ENCODE peak calls at places on chromosomes 2 and 18, in ten cellular contexts. One of them, this sample, is unnamed.

GRCh38 chr2:118492335-118492734 is 355.1 kb downstream of the EN1 start:
- DNase-seq in tibial artery: no peak
- DNase-seq in fibroblast of the aortic adventitia: peak
- DNase-seq in CD8-positive, alpha-beta memory T cell: no peak
- DNase-seq in testis: no peak
- DNase-seq in AG10803: peak
- DNase-seq in neural progenitor cell: no peak
- DNase-seq in pancreas: no peak
- DNase-seq in GM12865: peak
- DNase-seq in A549: no peak
- DNase-seq in this sample: peak

GRCh38 chr2:26251893-26252292 is 7.2 kb downstream of the HADHB start:
- DNase-seq in tibial artery: no peak
- DNase-seq in GM12865: no peak
- DNase-seq in A549: no peak
- DNase-seq in AG10803: peak
- DNase-seq in CD8-positive, alpha-beta memory T cell: no peak
- DNase-seq in testis: peak
- DNase-seq in pancreas: no peak
- DNase-seq in neural progenitor cell: no peak
- DNase-seq in fibroblast of the aortic adventitia: peak
- DNase-seq in this sample: no peak

GRCh38 chr2:10284108-10284870 is 18.4 kb upstream of the HPCAL1 start:
- DNase-seq in A549: no peak
- DNase-seq in fibroblast of the aortic adventitia: no peak
- DNase-seq in tibial artery: no peak
- DNase-seq in neural progenitor cell: no peak
- DNase-seq in GM12865: no peak
- DNase-seq in testis: no peak
- DNase-seq in AG10803: no peak
- DNase-seq in CD8-positive, alpha-beta memory T cell: peak
- DNase-seq in pancreas: no peak
- DNase-seq in this sample: no peak

GRCh38 chr2:137969418-137969765 is 5.1 kb downstream of the HNMT start:
- DNase-seq in tibial artery: no peak
- DNase-seq in neural progenitor cell: no peak
- DNase-seq in CD8-positive, alpha-beta memory T cell: no peak
- DNase-seq in GM12865: no peak
- DNase-seq in pancreas: no peak
- DNase-seq in fibroblast of the aortic adventitia: peak
- DNase-seq in A549: no peak
- DNase-seq in testis: no peak
- DNase-seq in AG10803: peak
- DNase-seq in this sample: no peak

GRCh38 chr2:168152902-168153301 is 94.5 kb downstream of the STK39 start:
- DNase-seq in GM12865: no peak
- DNase-seq in tibial artery: no peak
- DNase-seq in fibroblast of the aortic adventitia: peak
- DNase-seq in CD8-positive, alpha-beta memory T cell: no peak
- DNase-seq in neural progenitor cell: no peak
- DNase-seq in AG10803: no peak
- DNase-seq in pancreas: no peak
- DNase-seq in A549: no peak
- DNase-seq in testis: no peak
- DNase-seq in this sample: no peak

GRCh38 chr2:138829326-138829725 is 49.1 kb upstream of the NXPH2 start:
- DNase-seq in A549: peak
- DNase-seq in pancreas: peak
- DNase-seq in AG10803: no peak
- DNase-seq in fibroblast of the aortic adventitia: no peak
- DNase-seq in testis: peak
- DNase-seq in GM12865: peak
- DNase-seq in tibial artery: no peak
- DNase-seq in neural progenitor cell: peak
- DNase-seq in CD8-positive, alpha-beta memory T cell: peak
- DNase-seq in this sample: peak

GRCh38 chr2:32538735-32539134 is 89.1 kb upstream of the TTC27 start:
- DNase-seq in pancreas: no peak
- DNase-seq in GM12865: no peak
- DNase-seq in testis: no peak
- DNase-seq in fibroblast of the aortic adventitia: no peak
- DNase-seq in neural progenitor cell: no peak
- DNase-seq in AG10803: no peak
- DNase-seq in A549: no peak
- DNase-seq in tibial artery: no peak
- DNase-seq in CD8-positive, alpha-beta memory T cell: no peak
- DNase-seq in this sample: no peak

GRCh38 chr2:155815851-155816250 is 516.7 kb downstream of the NR4A2 start:
- DNase-seq in AG10803: no peak
- DNase-seq in GM12865: peak
- DNase-seq in pancreas: no peak
- DNase-seq in neural progenitor cell: peak
- DNase-seq in tibial artery: no peak
- DNase-seq in fibroblast of the aortic adventitia: peak
- DNase-seq in A549: no peak
- DNase-seq in CD8-positive, alpha-beta memory T cell: no peak
- DNase-seq in testis: peak
- DNase-seq in this sample: peak

GRCh38 chr2:131413148-131413747 is 49.3 kb upstream of the RAB6D start:
- DNase-seq in tibial artery: no peak
- DNase-seq in testis: peak
- DNase-seq in CD8-positive, alpha-beta memory T cell: no peak
- DNase-seq in AG10803: peak
- DNase-seq in neural progenitor cell: peak
- DNase-seq in fibroblast of the aortic adventitia: peak
- DNase-seq in pancreas: no peak
- DNase-seq in GM12865: peak
- DNase-seq in A549: peak
- DNase-seq in this sample: no peak

GRCh38 chr18:36315736-36316135 is 18.2 kb downstream of the FHOD3 start:
- DNase-seq in fibroblast of the aortic adventitia: peak
- DNase-seq in tibial artery: no peak
- DNase-seq in A549: no peak
- DNase-seq in GM12865: no peak
- DNase-seq in AG10803: peak
- DNase-seq in neural progenitor cell: peak
- DNase-seq in pancreas: no peak
- DNase-seq in CD8-positive, alpha-beta memory T cell: no peak
- DNase-seq in testis: no peak
- DNase-seq in this sample: peak

GRCh38 chr2:240436626-240437180 is 1.2 kb downstream of the GPC1 start:
- DNase-seq in A549: no peak
- DNase-seq in pancreas: peak
- DNase-seq in tibial artery: peak
- DNase-seq in neural progenitor cell: peak
- DNase-seq in AG10803: no peak
- DNase-seq in testis: peak
- DNase-seq in CD8-positive, alpha-beta memory T cell: peak
- DNase-seq in fibroblast of the aortic adventitia: peak
- DNase-seq in GM12865: no peak
- DNase-seq in this sample: peak

GRCh38 chr18:42559292-42559691 is 556.2 kb downstream of the RIT2 start:
- DNase-seq in tibial artery: no peak
- DNase-seq in fibroblast of the aortic adventitia: no peak
- DNase-seq in neural progenitor cell: no peak
- DNase-seq in testis: no peak
- DNase-seq in GM12865: no peak
- DNase-seq in CD8-positive, alpha-beta memory T cell: no peak
- DNase-seq in pancreas: no peak
- DNase-seq in A549: no peak
- DNase-seq in AG10803: peak
- DNase-seq in this sample: peak

GRCh38 chr2:17375262-17375661 is 143.0 kb downstream of the RAD51AP2 start:
- DNase-seq in AG10803: no peak
- DNase-seq in GM12865: peak
- DNase-seq in CD8-positive, alpha-beta memory T cell: no peak
- DNase-seq in pancreas: no peak
- DNase-seq in testis: no peak
- DNase-seq in neural progenitor cell: no peak
- DNase-seq in fibroblast of the aortic adventitia: no peak
- DNase-seq in A549: no peak
- DNase-seq in tibial artery: no peak
- DNase-seq in this sample: no peak

DNA sequence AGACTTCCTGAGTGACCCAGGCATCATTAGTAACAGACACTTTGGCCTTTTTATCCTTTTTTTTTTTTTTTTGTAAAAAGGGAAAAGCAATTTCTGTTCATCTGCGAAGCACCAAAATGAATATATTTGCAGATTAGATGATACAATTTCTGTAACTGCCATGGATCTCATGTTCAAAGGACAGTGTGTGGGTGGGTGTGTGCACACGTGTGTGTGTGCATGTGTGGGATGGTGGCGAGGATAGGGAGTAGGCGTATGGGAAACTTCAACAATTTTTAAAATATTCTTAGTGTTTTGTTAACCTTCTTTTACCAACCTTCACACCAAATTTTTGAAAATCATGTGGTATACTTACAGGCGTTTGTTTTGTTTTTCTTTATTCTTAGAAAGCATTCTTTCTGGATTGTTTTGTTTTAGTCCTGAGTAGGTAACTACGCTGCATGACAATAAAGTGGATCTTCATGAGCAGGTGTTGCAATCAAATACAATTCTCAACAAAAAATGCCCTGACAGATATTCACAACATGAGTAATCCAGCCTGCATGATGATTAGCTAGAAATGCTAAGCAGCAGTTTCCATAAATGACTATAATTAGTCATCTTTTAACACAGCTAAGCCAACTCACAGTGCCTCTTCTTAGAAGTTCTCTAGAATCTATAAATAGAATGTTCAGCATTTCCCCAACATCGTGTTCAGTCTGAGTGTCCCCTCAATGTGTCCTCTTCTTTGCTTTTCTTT is 53.5 kb upstream of the RMDN2 start:
- DNase-seq in AG10803: peak
- DNase-seq in GM12865: peak
- DNase-seq in fibroblast of the aortic adventitia: peak
- DNase-seq in pancreas: no peak
- DNase-seq in neural progenitor cell: no peak
- DNase-seq in A549: no peak
- DNase-seq in testis: no peak
- DNase-seq in tibial artery: no peak
- DNase-seq in CD8-positive, alpha-beta memory T cell: no peak
- DNase-seq in this sample: no peak
- H3K4me3 ChIP-seq in AG10803: no peak
- H3K4me3 ChIP-seq in GM12865: no peak
- H3K4me3 ChIP-seq in fibroblast of the aortic adventitia: no peak
- H3K4me3 ChIP-seq in pancreas: no peak
- H3K4me3 ChIP-seq in neural progenitor cell: no peak
- H3K4me3 ChIP-seq in A549: no peak
- H3K4me3 ChIP-seq in testis: no peak
- H3K4me3 ChIP-seq in tibial artery: no peak
- H3K4me3 ChIP-seq in CD8-positive, alpha-beta memory T cell: no peak
- H3K4me3 ChIP-seq in this sample: no peak

GRCh38 chr2:215654177-215654850 is 218.4 kb upstream of the FN1 start:
- DNase-seq in testis: peak
- DNase-seq in pancreas: no peak
- DNase-seq in A549: no peak
- DNase-seq in fibroblast of the aortic adventitia: peak
- DNase-seq in CD8-positive, alpha-beta memory T cell: no peak
- DNase-seq in tibial artery: no peak
- DNase-seq in AG10803: peak
- DNase-seq in neural progenitor cell: no peak
- DNase-seq in GM12865: no peak
- DNase-seq in this sample: no peak

GRCh38 chr2:215652432-215652831 is 216.6 kb upstream of the FN1 start:
- DNase-seq in testis: no peak
- DNase-seq in A549: no peak
- DNase-seq in GM12865: no peak
- DNase-seq in AG10803: peak
- DNase-seq in CD8-positive, alpha-beta memory T cell: no peak
- DNase-seq in neural progenitor cell: no peak
- DNase-seq in fibroblast of the aortic adventitia: peak
- DNase-seq in pancreas: no peak
- DNase-seq in tibial artery: no peak
- DNase-seq in this sample: no peak

GRCh38 chr2:215653344-215654015 is 217.6 kb upstream of the FN1 start:
- DNase-seq in testis: no peak
- DNase-seq in CD8-positive, alpha-beta memory T cell: no peak
- DNase-seq in A549: no peak
- DNase-seq in fibroblast of the aortic adventitia: peak
- DNase-seq in pancreas: no peak
- DNase-seq in GM12865: no peak
- DNase-seq in tibial artery: no peak
- DNase-seq in AG10803: peak
- DNase-seq in neural progenitor cell: no peak
- DNase-seq in this sample: no peak

GRCh38 chr2:215651412-215651811 is 215.5 kb upstream of the FN1 start:
- DNase-seq in fibroblast of the aortic adventitia: no peak
- DNase-seq in A549: no peak
- DNase-seq in neural progenitor cell: no peak
- DNase-seq in AG10803: no peak
- DNase-seq in testis: no peak
- DNase-seq in tibial artery: no peak
- DNase-seq in CD8-positive, alpha-beta memory T cell: no peak
- DNase-seq in pancreas: no peak
- DNase-seq in GM12865: no peak
- DNase-seq in this sample: no peak
- H3K4me3 ChIP-seq in fibroblast of the aortic adventitia: no peak
- H3K4me3 ChIP-seq in A549: no peak
- H3K4me3 ChIP-seq in neural progenitor cell: no peak
- H3K4me3 ChIP-seq in AG10803: no peak
- H3K4me3 ChIP-seq in testis: no peak
- H3K4me3 ChIP-seq in tibial artery: no peak
- H3K4me3 ChIP-seq in CD8-positive, alpha-beta memory T cell: no peak
- H3K4me3 ChIP-seq in pancreas: no peak
- H3K4me3 ChIP-seq in GM12865: no peak
- H3K4me3 ChIP-seq in this sample: no peak

GRCh38 chr18:12435867-12436266 is 28.1 kb downstream of the PRELID3A start:
- DNase-seq in fibroblast of the aortic adventitia: no peak
- DNase-seq in A549: no peak
- DNase-seq in neural progenitor cell: no peak
- DNase-seq in testis: no peak
- DNase-seq in pancreas: no peak
- DNase-seq in GM12865: no peak
- DNase-seq in AG10803: no peak
- DNase-seq in tibial artery: no peak
- DNase-seq in CD8-positive, alpha-beta memory T cell: no peak
- DNase-seq in this sample: no peak
- H3K4me3 ChIP-seq in fibroblast of the aortic adventitia: no peak
- H3K4me3 ChIP-seq in A549: no peak
- H3K4me3 ChIP-seq in neural progenitor cell: no peak
- H3K4me3 ChIP-seq in testis: no peak
- H3K4me3 ChIP-seq in pancreas: no peak
- H3K4me3 ChIP-seq in GM12865: no peak
- H3K4me3 ChIP-seq in AG10803: no peak
- H3K4me3 ChIP-seq in tibial artery: no peak
- H3K4me3 ChIP-seq in CD8-positive, alpha-beta memory T cell: no peak
- H3K4me3 ChIP-seq in this sample: no peak

DNA sequence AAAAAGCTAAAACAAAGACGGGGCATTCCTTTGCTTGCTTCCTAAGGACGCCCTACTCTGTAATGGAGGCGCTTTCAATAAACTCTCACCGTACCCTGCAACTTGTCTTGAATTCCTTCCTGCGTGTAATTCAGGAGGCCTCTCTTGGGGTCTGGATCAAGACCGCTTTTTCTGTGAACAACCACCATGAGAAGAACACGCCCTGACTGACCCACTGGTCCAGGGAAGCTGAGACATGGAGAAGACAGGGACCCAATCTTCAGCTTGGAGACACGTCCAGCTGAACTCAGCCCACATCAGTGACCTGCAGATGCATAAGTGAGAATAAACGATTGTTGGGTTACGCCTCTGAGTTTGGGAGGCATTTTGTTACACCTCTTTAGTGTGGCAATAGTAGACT is 7.8 kb upstream of the NARS1 start:
- DNase-seq in GM12865: no peak
- DNase-seq in tibial artery: no peak
- DNase-seq in neural progenitor cell: no peak
- DNase-seq in AG10803: no peak
- DNase-seq in CD8-positive, alpha-beta memory T cell: no peak
- DNase-seq in fibroblast of the aortic adventitia: no peak
- DNase-seq in pancreas: no peak
- DNase-seq in A549: no peak
- DNase-seq in testis: no peak
- DNase-seq in this sample: no peak
- H3K4me3 ChIP-seq in GM12865: no peak
- H3K4me3 ChIP-seq in tibial artery: peak
- H3K4me3 ChIP-seq in neural progenitor cell: no peak
- H3K4me3 ChIP-seq in AG10803: peak
- H3K4me3 ChIP-seq in CD8-positive, alpha-beta memory T cell: peak
- H3K4me3 ChIP-seq in fibroblast of the aortic adventitia: no peak
- H3K4me3 ChIP-seq in pancreas: peak
- H3K4me3 ChIP-seq in A549: peak
- H3K4me3 ChIP-seq in testis: peak
- H3K4me3 ChIP-seq in this sample: peak